ENCODE peak calls at places on chromosomes 4 and X, in seven cellular contexts. J is NCI-H345; G is cardiac fibroblast; W is upper lobe of right lung; E is heart left ventricle; V is T-helper 9 cell; U is activated CD8-positive, alpha-beta memory T cell treated with anti-CD3 and anti-CD28 coated beads, Interleukin-2, amount 50 U/mL, for 48 hours. P is an unnamed sample.

GRCh38 chr4:152709675-152710438 is 30.1 kb upstream of the TMEM154 start:
- DNase-seq in J (no peak), G (peak), W (no peak), E (no peak), V (no peak), U (no peak), P (no peak)

GRCh38 chr4:136311774-136312173 is 1220.5 kb downstream of the PCDH18 start:
- DNase-seq in J (no peak), G (no peak), W (no peak), E (no peak), V (no peak), U (no peak), P (no peak)

GRCh38 chrX:13110427-13111324 is 66.3 kb upstream of the FAM9C start:
- DNase-seq in J (no peak), G (peak), W (no peak), E (no peak), V (no peak), U (no peak), P (no peak)

GRCh38 chrX:47518105-47518504 is 35.1 kb upstream of the ZNF41 start:
- DNase-seq in J (no peak), G (no peak), W (no peak), E (no peak), V (no peak), U (no peak), P (no peak)

GRCh38 chrX:133859860-133860259 is 125.5 kb downstream of the GPC3 start:
- DNase-seq in J (peak), G (peak), W (no peak), E (no peak), V (no peak), U (no peak), P (no peak)

GRCh38 chrX:154890990-154891639 is 5.0 kb downstream of the F8A1 start:
- DNase-seq in J (peak), G (no peak), W (no peak), E (no peak), V (no peak), U (no peak), P (no peak)

GRCh38 chr4:17613761-17614415 is 553 bp upstream of the MED28 start:
- DNase-seq in J (no peak), G (peak), W (no peak), E (peak), V (no peak), U (no peak), P (no peak)

GRCh38 chr4:82900016-82900334 is 560 bp upstream of the THAP9 start:
- DNase-seq in J (peak), G (no peak), W (no peak), E (no peak), V (no peak), U (no peak), P (no peak)

GRCh38 chrX:23765449-23765848 is 17.5 kb upstream of the SAT1 start:
- DNase-seq in J (no peak), G (no peak), W (no peak), E (no peak), V (no peak), U (no peak), P (no peak)

GRCh38 chr4:165351359-165352130 is 24.1 kb downstream of the MSMO1 start:
- DNase-seq in J (no peak), G (no peak), W (no peak), E (no peak), V (no peak), U (no peak), P (no peak)

GRCh38 chr4:85512446-85513205 is 37.7 kb downstream of the ARHGAP24 start:
- DNase-seq in J (no peak), G (no peak), W (no peak), E (no peak), V (no peak), U (no peak), P (no peak)

GRCh38 chr4:8835521-8836365 is 35.9 kb downstream of the HMX1 start:
- DNase-seq in J (no peak), G (no peak), W (peak), E (no peak), V (no peak), U (peak), P (no peak)

GRCh38 chr4:17077105-17077504 is 178.7 kb upstream of the LDB2 start:
- DNase-seq in J (no peak), G (no peak), W (no peak), E (no peak), V (no peak), U (no peak), P (no peak)

GRCh38 chr4:185997287-185997686 is 71.7 kb upstream of the TLR3 start:
- DNase-seq in J (no peak), G (no peak), W (no peak), E (peak), V (no peak), U (no peak), P (no peak)

P was measured in T-cell.